ENCODE peak calls at places on chromosome 21, in four cellular contexts. T is HCT116, Y is fibroblast of lung, W is endothelial cell of umbilical vein. U is an unnamed sample.

GRCh38 chr21:42580793-42581201 is 67.1 kb downstream of the SLC37A1 start:
- DNase-seq in T (no peak), Y (no peak), W (no peak), U (no peak)

GRCh38 chr21:17390575-17390974 is 122.3 kb upstream of the CXADR start:
- DNase-seq in T (no peak), Y (no peak), W (no peak), U (no peak)

GRCh38 chr21:31557956-31558838 is 101.3 kb upstream of the SOD1 start:
- DNase-seq in T (no peak), Y (no peak), W (no peak), U (peak; percentile 64)

GRCh38 chr21:27101533-27101932 is 134.6 kb upstream of the ADAMTS5 start:
- DNase-seq in T (no peak), Y (peak; percentile 18), W (no peak), U (no peak)

GRCh38 chr21:46410516-46410915 is 48.2 kb upstream of the DIP2A start:
- DNase-seq in T (no peak), Y (no peak), W (no peak), U (no peak)

GRCh38 chr21:21688877-21689276 is 690.7 kb downstream of the NCAM2 start:
- DNase-seq in T (no peak), Y (peak; percentile 65), W (no peak), U (peak; percentile 27)

GRCh38 chr21:42282021-42282420 is 33.2 kb downstream of the TFF3 start:
- DNase-seq in T (no peak), Y (no peak), W (no peak), U (no peak)

GRCh38 chr21:42080788-42081083 is 9.6 kb downstream of the UMODL1 start:
- DNase-seq in T (no peak), Y (peak; percentile 78), W (no peak), U (peak; percentile 56)

GRCh38 chr21:31347435-31348032 is 3.5 kb upstream of the TIAM1 start:
- DNase-seq in T (no peak), Y (peak; percentile 59), W (no peak), U (peak; percentile 40)

GRCh38 chr21:31875424-31876097 is 2.7 kb downstream of the HUNK start:
- DNase-seq in T (no peak), Y (no peak), W (no peak), U (peak; percentile 34)

GRCh38 chr21:25639167-25639921 is at the start of gene JAM2:
- DNase-seq in T (no peak), Y (peak; percentile 36), W (no peak), U (peak; percentile 52)

GRCh38 chr21:24045775-24046215 is 1561.5 kb downstream of the MRPL39 start:
- DNase-seq in T (no peak), Y (peak; percentile 98), W (peak; percentile 98), U (peak; percentile 9)

GRCh38 chr21:46111857-46112730 is 14.2 kb downstream of the COL6A2 start:
- DNase-seq in T (no peak), Y (no peak), W (no peak), U (no peak)

GRCh38 chr21:39318091-39318959 is 4.9 kb upstream of the BRWD1 start:
- DNase-seq in T (no peak), Y (no peak), W (no peak), U (no peak)

GRCh38 chr21:39316729-39317128 is 3.3 kb upstream of the BRWD1 start:
- DNase-seq in T (no peak), Y (no peak), W (no peak), U (no peak)

GRCh38 chr21:39319251-39319756 is 5.9 kb upstream of the BRWD1 start:
- DNase-seq in T (no peak), Y (peak; percentile 94), W (no peak), U (peak; percentile 37)

GRCh38 chr21:39317134-39318090 is 4.0 kb upstream of the BRWD1 start:
- DNase-seq in T (no peak), Y (no peak), W (no peak), U (peak; percentile 35)

GRCh38 chr21:39319814-39320332 is 6.4 kb upstream of the BRWD1 start:
- DNase-seq in T (no peak), Y (peak; percentile 79), W (no peak), U (no peak)
- H3K4me3 ChIP-seq in T (no peak overlapping the region), Y (no peak overlapping the region), W (no peak overlapping the region), U (no peak overlapping the region)

GRCh38 chr21:37460196-37460595 is 93.6 kb downstream of the DYRK1A start:
- DNase-seq in T (no peak), Y (no peak), W (no peak), U (no peak)
- H4K20me1 ChIP-seq in T (peaks cover 16% of the 10 kb centered on the region), Y (no peaks in the 10 kb centered on the region), W (peaks cover 10% of the 10 kb centered on the region), U (peaks cover 100% of the 10 kb centered on the region)

GRCh38 chr21:33027401-33028185 is 1.9 kb downstream of the OLIG2 start:
- DNase-seq in T (no peak), Y (no peak), W (no peak), U (no peak)
- TF ChIP-seq EZH2 in T (no peak), Y (peak; percentile 29), W (peak; percentile 88), U (no peak)

GRCh38 chr21:39321424-39321823 is 8.0 kb upstream of the BRWD1 start:
- DNase-seq in T (no peak), Y (no peak), W (no peak), U (no peak)
- H3K4me3 ChIP-seq in T (no peak overlapping the region), Y (no peak overlapping the region), W (no peak overlapping the region), U (no peak overlapping the region)

GRCh38 chr21:44360174-44360573 is 6.8 kb downstream of the TRPM2 start:
- DNase-seq in T (no peak), Y (no peak), W (no peak), U (no peak)

GRCh38 chr21:44365251-44365966 is 12.0 kb downstream of the TRPM2 start:
- DNase-seq in T (no peak), Y (no peak), W (no peak), U (no peak)

GRCh38 chr21:44364151-44365053 is 11.0 kb downstream of the TRPM2 start:
- DNase-seq in T (no peak), Y (no peak), W (no peak), U (no peak)

GRCh38 chr21:44365967-44366585 is 12.7 kb downstream of the TRPM2 start:
- DNase-seq in T (no peak), Y (no peak), W (no peak), U (no peak)

GRCh38 chr21:44363278-44363677 is 9.9 kb downstream of the TRPM2 start:
- DNase-seq in T (no peak), Y (no peak), W (no peak), U (no peak)
- H4K20me1 ChIP-seq in T (no peaks in the 10 kb centered on the region), Y (no peaks in the 10 kb centered on the region), W (no peaks in the 10 kb centered on the region), U (no peaks in the 10 kb centered on the region)

GRCh38 chr21:36684957-36685714 is 13.8 kb upstream of the SIM2 start:
- DNase-seq in T (no peak), Y (no peak), W (no peak), U (no peak)

GRCh38 chr21:36686955-36687354 is 12.0 kb upstream of the SIM2 start:
- DNase-seq in T (no peak), Y (no peak), W (no peak), U (no peak)

GRCh38 chr21:36689324-36689723 is 9.6 kb upstream of the SIM2 start:
- DNase-seq in T (no peak), Y (no peak), W (no peak), U (no peak)

GRCh38 chr21:36690637-36691538 is 8.0 kb upstream of the SIM2 start:
- DNase-seq in T (no peak), Y (no peak), W (no peak), U (no peak)

DNA sequence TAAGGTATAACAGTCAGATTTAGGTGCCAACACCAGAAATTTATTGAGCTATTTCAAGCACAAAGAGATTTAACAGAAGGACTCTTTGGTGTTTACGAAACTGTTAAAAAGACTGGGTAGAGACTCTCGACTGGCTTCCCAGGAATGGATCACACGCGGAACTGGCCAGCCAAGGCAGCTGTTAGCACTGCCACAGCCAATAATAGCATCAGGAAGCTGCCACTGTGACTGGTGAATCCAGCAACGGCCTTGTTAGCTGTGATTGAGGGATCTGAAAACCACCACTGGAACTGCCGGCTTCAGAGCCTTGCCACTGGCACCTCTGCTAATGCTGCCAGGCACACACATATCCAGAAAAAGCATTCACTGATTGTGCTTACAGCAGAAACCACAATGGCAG is 10.6 kb upstream of the SIM2 start:
- DNase-seq in T (no peak), Y (no peak), W (no peak), U (no peak)
- TF ChIP-seq EZH2 in T (no peak), Y (no peak), W (no peak), U (no peak)

GRCh38 chr21:43757601-43758000 is 18.5 kb downstream of the CSTB start:
- DNase-seq in T (no peak), Y (no peak), W (no peak), U (no peak)

GRCh38 chr21:43758132-43758619 is 17.9 kb downstream of the CSTB start:
- DNase-seq in T (no peak), Y (peak; percentile 77), W (no peak), U (no peak)

GRCh38 chr21:43759651-43760050 is 16.5 kb downstream of the CSTB start:
- DNase-seq in T (no peak), Y (no peak), W (no peak), U (no peak)

GRCh38 chr21:43760391-43760958 is 15.6 kb downstream of the CSTB start:
- DNase-seq in T (no peak), Y (no peak), W (no peak), U (no peak)

DNA sequence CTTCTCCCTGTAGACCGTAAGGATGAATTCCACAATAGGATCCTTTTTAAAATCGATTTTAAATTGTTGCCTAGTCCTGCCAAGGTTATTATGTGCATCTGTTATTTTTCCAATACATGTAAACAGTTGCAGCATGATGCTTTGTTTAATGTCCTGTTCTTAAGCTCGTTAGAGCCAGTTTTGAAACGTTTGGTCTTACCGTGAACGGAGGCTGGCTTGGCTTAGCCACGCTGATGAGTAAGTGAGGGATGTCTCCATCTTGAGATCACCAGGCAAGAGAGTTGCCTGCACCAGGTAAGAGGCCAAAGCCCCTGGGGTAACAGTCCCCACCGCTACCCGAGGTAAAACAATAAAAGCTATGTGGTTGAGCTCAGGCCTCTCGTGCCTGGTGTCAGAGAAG is 17.3 kb downstream of the CSTB start:
- DNase-seq in T (no peak), Y (no peak), W (no peak), U (no peak)
- H3K4me3 ChIP-seq in T (no peak overlapping the region), Y (no peak overlapping the region), W (no peak overlapping the region), U (no peak overlapping the region)

GRCh38 chr21:44814498-44815023 is 3.3 kb downstream of the SUMO3 start:
- DNase-seq in T (no peak), Y (no peak), W (no peak), U (no peak)
- H4K20me1 ChIP-seq in T (no peaks in the 10 kb centered on the region), Y (no peaks in the 10 kb centered on the region), W (no peaks in the 10 kb centered on the region), U (peaks cover 35% of the 10 kb centered on the region)